ENCODE peak calls at places on chromosomes 3 and 15, in seven cellular contexts. One of them, this sample, is unnamed.

GRCh38 chr3:156674911-156675743 is 737 bp downstream of the TIPARP start:
- DNase-seq in GM12865: peak
- DNase-seq in brain microvascular endothelial cell: peak
- DNase-seq in thyroid gland: peak
- DNase-seq in IMR-90: peak
- DNase-seq in cardiac fibroblast: peak
- DNase-seq in choroid plexus epithelial cell: peak
- DNase-seq in this sample: peak

GRCh38 chr15:50353251-50353998 is 1.6 kb downstream of the GABPB1 start:
- DNase-seq in GM12865: peak
- DNase-seq in brain microvascular endothelial cell: peak
- DNase-seq in thyroid gland: no peak
- DNase-seq in IMR-90: peak
- DNase-seq in cardiac fibroblast: peak
- DNase-seq in choroid plexus epithelial cell: peak
- DNase-seq in this sample: no peak

GRCh38 chr3:49747792-49748480 is 24.2 kb upstream of the GMPPB start:
- DNase-seq in GM12865: no peak
- DNase-seq in brain microvascular endothelial cell: peak
- DNase-seq in thyroid gland: no peak
- DNase-seq in IMR-90: peak
- DNase-seq in cardiac fibroblast: peak
- DNase-seq in choroid plexus epithelial cell: peak
- DNase-seq in this sample: no peak

GRCh38 chr3:122974764-122975162 is 52.8 kb downstream of the SEMA5B start:
- DNase-seq in GM12865: no peak
- DNase-seq in brain microvascular endothelial cell: peak
- DNase-seq in thyroid gland: no peak
- DNase-seq in IMR-90: peak
- DNase-seq in cardiac fibroblast: peak
- DNase-seq in choroid plexus epithelial cell: peak
- DNase-seq in this sample: peak

GRCh38 chr3:142151828-142152227 is 2.5 kb upstream of the TFDP2 start:
- DNase-seq in GM12865: no peak
- DNase-seq in brain microvascular endothelial cell: no peak
- DNase-seq in thyroid gland: no peak
- DNase-seq in IMR-90: no peak
- DNase-seq in cardiac fibroblast: no peak
- DNase-seq in choroid plexus epithelial cell: no peak
- DNase-seq in this sample: no peak

GRCh38 chr3:179971280-179971679 is 65.5 kb downstream of the PEX5L start:
- DNase-seq in GM12865: no peak
- DNase-seq in brain microvascular endothelial cell: no peak
- DNase-seq in thyroid gland: no peak
- DNase-seq in IMR-90: no peak
- DNase-seq in cardiac fibroblast: no peak
- DNase-seq in choroid plexus epithelial cell: no peak
- DNase-seq in this sample: no peak

GRCh38 chr3:71121429-71122167 is 461.9 kb downstream of the FOXP1 start:
- DNase-seq in GM12865: no peak
- DNase-seq in brain microvascular endothelial cell: no peak
- DNase-seq in thyroid gland: peak
- DNase-seq in IMR-90: no peak
- DNase-seq in cardiac fibroblast: no peak
- DNase-seq in choroid plexus epithelial cell: no peak
- DNase-seq in this sample: no peak

GRCh38 chr3:10417849-10418248 is 87.5 kb downstream of the ATP2B2 start:
- DNase-seq in GM12865: peak
- DNase-seq in brain microvascular endothelial cell: no peak
- DNase-seq in thyroid gland: no peak
- DNase-seq in IMR-90: peak
- DNase-seq in cardiac fibroblast: peak
- DNase-seq in choroid plexus epithelial cell: peak
- DNase-seq in this sample: no peak

GRCh38 chr3:191303596-191303995 is 25.6 kb upstream of the CCDC50 start:
- DNase-seq in GM12865: no peak
- DNase-seq in brain microvascular endothelial cell: no peak
- DNase-seq in thyroid gland: no peak
- DNase-seq in IMR-90: no peak
- DNase-seq in cardiac fibroblast: peak
- DNase-seq in choroid plexus epithelial cell: no peak
- DNase-seq in this sample: no peak

GRCh38 chr3:177683619-177684018 is 486.3 kb upstream of the TBL1XR1 start:
- DNase-seq in GM12865: no peak
- DNase-seq in brain microvascular endothelial cell: no peak
- DNase-seq in thyroid gland: no peak
- DNase-seq in IMR-90: no peak
- DNase-seq in cardiac fibroblast: no peak
- DNase-seq in choroid plexus epithelial cell: no peak
- DNase-seq in this sample: no peak

GRCh38 chr3:115787818-115788217 is 164.5 kb downstream of the GAP43 start:
- DNase-seq in GM12865: no peak
- DNase-seq in brain microvascular endothelial cell: no peak
- DNase-seq in thyroid gland: no peak
- DNase-seq in IMR-90: no peak
- DNase-seq in cardiac fibroblast: no peak
- DNase-seq in choroid plexus epithelial cell: no peak
- DNase-seq in this sample: no peak

GRCh38 chr3:194811118-194811517 is 125.4 kb downstream of the FAM43A start:
- DNase-seq in GM12865: no peak
- DNase-seq in brain microvascular endothelial cell: no peak
- DNase-seq in thyroid gland: no peak
- DNase-seq in IMR-90: no peak
- DNase-seq in cardiac fibroblast: no peak
- DNase-seq in choroid plexus epithelial cell: no peak
- DNase-seq in this sample: no peak

GRCh38 chr3:99118381-99118780 is 216.9 kb upstream of the DCBLD2 start:
- DNase-seq in GM12865: no peak
- DNase-seq in brain microvascular endothelial cell: no peak
- DNase-seq in thyroid gland: no peak
- DNase-seq in IMR-90: peak
- DNase-seq in cardiac fibroblast: no peak
- DNase-seq in choroid plexus epithelial cell: no peak
- DNase-seq in this sample: no peak

GRCh38 chr15:25790003-25790660 is 73.0 kb downstream of the ATP10A start:
- DNase-seq in GM12865: peak
- DNase-seq in brain microvascular endothelial cell: peak
- DNase-seq in thyroid gland: no peak
- DNase-seq in IMR-90: peak
- DNase-seq in cardiac fibroblast: peak
- DNase-seq in choroid plexus epithelial cell: peak
- DNase-seq in this sample: no peak

GRCh38 chr3:175980731-175981130 is 1121.6 kb downstream of the NAALADL2 start:
- DNase-seq in GM12865: no peak
- DNase-seq in brain microvascular endothelial cell: no peak
- DNase-seq in thyroid gland: no peak
- DNase-seq in IMR-90: peak
- DNase-seq in cardiac fibroblast: no peak
- DNase-seq in choroid plexus epithelial cell: peak
- DNase-seq in this sample: no peak

DNA sequence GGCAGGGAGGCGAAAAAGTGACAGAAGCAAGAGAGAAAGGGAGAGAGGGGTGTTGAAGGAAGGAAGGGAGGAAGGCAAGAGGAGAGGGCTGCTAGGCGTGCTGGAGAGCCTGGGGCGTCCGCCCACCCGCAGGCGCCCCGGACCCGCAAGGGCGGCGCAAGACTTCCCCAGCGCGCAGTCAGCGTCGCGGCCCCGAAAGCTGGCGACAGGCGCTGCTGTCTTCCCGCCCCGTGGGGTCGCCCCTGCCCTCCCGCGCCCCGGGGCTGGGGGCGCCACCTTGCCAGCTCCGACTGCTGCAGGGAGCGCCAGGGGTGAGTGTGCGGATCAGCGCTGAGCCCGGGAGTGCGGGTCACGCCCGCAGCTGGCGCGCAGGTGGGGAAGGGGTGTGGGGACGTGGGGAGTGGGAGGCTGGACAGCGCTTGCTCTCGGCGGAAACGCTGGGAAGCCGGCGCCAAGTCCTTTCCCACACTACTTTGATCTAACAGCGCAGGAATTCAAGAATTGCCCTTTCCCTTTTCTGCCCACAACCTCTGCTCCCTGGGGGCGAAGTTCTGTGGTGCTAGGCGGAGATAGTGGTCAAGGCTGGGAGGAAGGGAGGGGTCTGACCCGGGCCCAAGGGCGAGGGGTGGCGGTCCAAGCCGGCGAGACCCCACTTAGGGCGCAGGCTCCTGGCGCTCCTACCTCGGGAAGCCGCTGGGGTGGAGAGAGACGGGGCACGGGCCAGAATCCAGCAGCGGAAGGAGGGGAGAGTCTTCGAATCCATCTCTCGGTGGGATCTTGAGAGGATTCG is 266.1 kb downstream of the CGGBP1 start:
- DNase-seq in GM12865: no peak
- DNase-seq in brain microvascular endothelial cell: peak
- DNase-seq in thyroid gland: no peak
- DNase-seq in IMR-90: no peak
- DNase-seq in cardiac fibroblast: no peak
- DNase-seq in choroid plexus epithelial cell: peak
- DNase-seq in this sample: no peak
- TF ChIP-seq CTCF in GM12865: no peak
- TF ChIP-seq CTCF in brain microvascular endothelial cell: no peak
- TF ChIP-seq CTCF in thyroid gland: no peak
- TF ChIP-seq CTCF in IMR-90: no peak
- TF ChIP-seq CTCF in cardiac fibroblast: no peak
- TF ChIP-seq CTCF in choroid plexus epithelial cell: no peak
- TF ChIP-seq CTCF in this sample: no peak

GRCh38 chr15:65829150-65829764 is 37.2 kb upstream of the DENND4A start:
- DNase-seq in GM12865: peak
- DNase-seq in brain microvascular endothelial cell: no peak
- DNase-seq in thyroid gland: no peak
- DNase-seq in IMR-90: peak
- DNase-seq in cardiac fibroblast: peak
- DNase-seq in choroid plexus epithelial cell: peak
- DNase-seq in this sample: peak

GRCh38 chr15:65835452-65835851 is 33.8 kb upstream of the RAB11A start:
- DNase-seq in GM12865: no peak
- DNase-seq in brain microvascular endothelial cell: no peak
- DNase-seq in thyroid gland: no peak
- DNase-seq in IMR-90: no peak
- DNase-seq in cardiac fibroblast: no peak
- DNase-seq in choroid plexus epithelial cell: no peak
- DNase-seq in this sample: no peak

GRCh38 chr15:65833501-65834220 is 35.6 kb upstream of the RAB11A start:
- DNase-seq in GM12865: peak
- DNase-seq in brain microvascular endothelial cell: no peak
- DNase-seq in thyroid gland: peak
- DNase-seq in IMR-90: no peak
- DNase-seq in cardiac fibroblast: no peak
- DNase-seq in choroid plexus epithelial cell: peak
- DNase-seq in this sample: peak

GRCh38 chr15:65834603-65835282 is 34.5 kb upstream of the RAB11A start:
- DNase-seq in GM12865: no peak
- DNase-seq in brain microvascular endothelial cell: no peak
- DNase-seq in thyroid gland: no peak
- DNase-seq in IMR-90: no peak
- DNase-seq in cardiac fibroblast: no peak
- DNase-seq in choroid plexus epithelial cell: no peak
- DNase-seq in this sample: no peak

DNA sequence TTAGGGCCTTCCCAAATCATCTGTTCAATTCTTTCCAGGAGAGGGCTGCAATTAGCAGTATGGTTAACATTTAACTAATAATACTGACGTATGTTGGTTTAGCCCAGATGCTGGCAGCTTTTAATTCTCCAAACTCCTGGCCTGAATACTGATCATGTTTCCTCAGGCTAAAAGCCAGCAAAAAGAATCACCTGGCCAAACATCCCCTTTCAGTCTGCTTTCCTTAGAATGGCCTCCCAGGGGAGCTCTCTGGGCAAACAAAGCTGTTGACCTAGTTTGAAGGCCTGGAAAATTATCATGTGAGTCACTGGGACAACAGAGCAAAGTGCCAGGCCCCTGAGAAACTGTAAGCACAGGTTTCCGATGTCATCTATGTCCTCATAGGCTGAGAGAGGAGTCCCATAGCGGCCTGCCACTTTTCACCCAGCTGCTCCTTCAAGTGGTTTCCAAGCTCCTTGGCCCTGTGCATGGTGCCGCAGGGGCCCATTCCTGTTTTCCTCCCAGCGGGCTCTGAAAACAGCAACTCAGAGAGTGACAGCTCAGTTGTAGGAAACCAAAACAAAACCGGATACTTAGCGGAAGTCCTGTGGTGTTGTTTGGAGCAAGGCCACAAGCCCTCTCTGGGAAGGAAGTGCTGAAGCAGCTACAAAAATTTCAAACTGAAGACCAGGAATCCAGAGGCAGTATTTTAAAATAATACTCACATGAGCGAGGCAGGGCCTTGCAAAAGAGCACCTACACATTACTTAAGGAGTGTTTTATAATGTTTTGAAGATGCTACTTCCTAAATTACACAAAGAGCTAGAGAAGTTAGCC is 36.5 kb upstream of the RAB11A start:
- DNase-seq in GM12865: peak
- DNase-seq in brain microvascular endothelial cell: peak
- DNase-seq in thyroid gland: peak
- DNase-seq in IMR-90: peak
- DNase-seq in cardiac fibroblast: peak
- DNase-seq in choroid plexus epithelial cell: peak
- DNase-seq in this sample: peak
- TF ChIP-seq CTCF in GM12865: no peak
- TF ChIP-seq CTCF in brain microvascular endothelial cell: peak
- TF ChIP-seq CTCF in thyroid gland: no peak
- TF ChIP-seq CTCF in IMR-90: peak
- TF ChIP-seq CTCF in cardiac fibroblast: no peak
- TF ChIP-seq CTCF in choroid plexus epithelial cell: peak
- TF ChIP-seq CTCF in this sample: peak

GRCh38 chr15:76139368-76140068 is 79.7 kb downstream of the TMEM266 start:
- DNase-seq in GM12865: peak
- DNase-seq in brain microvascular endothelial cell: peak
- DNase-seq in thyroid gland: peak
- DNase-seq in IMR-90: peak
- DNase-seq in cardiac fibroblast: peak
- DNase-seq in choroid plexus epithelial cell: peak
- DNase-seq in this sample: peak
- TF ChIP-seq CTCF in GM12865: peak
- TF ChIP-seq CTCF in brain microvascular endothelial cell: peak
- TF ChIP-seq CTCF in thyroid gland: peak
- TF ChIP-seq CTCF in IMR-90: peak
- TF ChIP-seq CTCF in cardiac fibroblast: peak
- TF ChIP-seq CTCF in choroid plexus epithelial cell: peak
- TF ChIP-seq CTCF in this sample: peak

DNA sequence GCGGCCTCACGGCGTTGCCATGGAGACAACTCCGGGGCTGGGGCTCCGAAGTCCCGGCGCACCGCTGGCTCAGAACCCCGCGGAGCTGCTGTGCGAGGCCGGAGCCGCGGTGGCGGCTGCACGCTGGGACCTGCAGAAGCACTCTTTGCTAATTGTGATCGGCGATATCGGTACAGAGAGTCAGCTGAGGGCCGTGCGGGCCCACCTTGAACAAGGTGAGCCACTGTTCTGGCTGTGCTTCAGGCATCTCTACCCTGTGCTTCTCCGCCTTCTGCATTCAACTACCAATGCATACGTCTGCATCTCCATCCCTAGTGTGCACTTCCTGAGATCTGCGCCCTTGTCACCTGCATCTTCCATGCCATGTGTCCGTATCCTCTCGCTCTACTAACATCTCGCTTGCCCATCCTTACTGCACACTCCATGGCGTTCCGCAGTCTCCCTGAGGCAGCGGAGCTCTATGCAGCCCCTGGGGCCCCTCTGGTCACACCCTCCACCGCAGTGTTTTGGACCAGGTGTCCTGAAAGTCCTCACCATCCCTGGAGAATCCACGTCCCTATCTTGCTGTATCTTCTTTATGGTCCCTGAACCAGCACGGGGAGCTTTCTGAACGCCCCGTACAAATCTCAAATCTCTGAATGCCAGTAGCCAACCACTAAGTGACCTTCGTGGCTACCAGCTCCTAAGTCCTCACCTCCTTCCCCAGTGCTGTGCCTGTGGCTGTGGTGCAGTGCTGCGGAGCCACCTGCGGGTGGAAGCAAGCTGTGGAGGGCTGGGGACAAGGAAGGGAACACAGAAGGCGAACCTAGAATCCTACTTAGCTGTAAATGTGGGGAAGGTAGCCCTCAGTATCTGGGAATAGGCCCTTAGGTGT is 6.2 kb upstream of the MAP1A start:
- DNase-seq in GM12865: no peak
- DNase-seq in brain microvascular endothelial cell: no peak
- DNase-seq in thyroid gland: peak
- DNase-seq in IMR-90: no peak
- DNase-seq in cardiac fibroblast: no peak
- DNase-seq in choroid plexus epithelial cell: peak
- DNase-seq in this sample: peak
- TF ChIP-seq CTCF in GM12865: no peak
- TF ChIP-seq CTCF in brain microvascular endothelial cell: peak
- TF ChIP-seq CTCF in thyroid gland: no peak
- TF ChIP-seq CTCF in IMR-90: peak
- TF ChIP-seq CTCF in cardiac fibroblast: peak
- TF ChIP-seq CTCF in choroid plexus epithelial cell: peak
- TF ChIP-seq CTCF in this sample: no peak